ENCODE peak calls at places on chromosomes 16 and 17, in six cellular contexts. E is mesendoderm, I is neuronal stem cell, Q is IMR-90, C is H1, U is mesenchymal stem cell. G is an unnamed sample.

GRCh38 chr16:55051571-55051970 is 120.9 kb downstream of the IRX5 start:
- DNase-seq in I (no peak), Q (no peak), C (no peak), E (no peak), U (no peak), G (no peak)

GRCh38 chr17:54172096-54172495 is 349.4 kb downstream of the KIF2B start:
- DNase-seq in Q (no peak), I (no peak), U (no peak), C (no peak), E (no peak), G (no peak)

GRCh38 chr16:23949630-23950290 is 114.0 kb downstream of the PRKCB start:
- DNase-seq in I (no peak), C (no peak), E (no peak), Q (no peak), U (no peak), G (no peak)

GRCh38 chr16:62596101-62596500 is 559.9 kb upstream of the CDH8 start:
- DNase-seq in Q (no peak), E (no peak), C (no peak), U (no peak), I (no peak), G (no peak)

GRCh38 chr17:6713130-6713917 is at the start of gene SLC13A5:
- DNase-seq in I (peak), E (peak), U (peak), C (peak), Q (no peak), G (no peak)

GRCh38 chr16:82761236-82761635 is 134.5 kb downstream of the CDH13 start:
- DNase-seq in Q (peak), C (no peak), U (peak), E (no peak), I (no peak), G (no peak)

GRCh38 chr16:2450535-2450934 is 9.4 kb upstream of the TEDC2 start:
- DNase-seq in C (no peak), E (no peak), U (no peak), I (no peak), Q (no peak), G (peak)

GRCh38 chr16:1458336-1458976 is 14.1 kb upstream of the CCDC154 start:
- DNase-seq in U (no peak), C (no peak), Q (peak), I (no peak), E (no peak), G (no peak)

GRCh38 chr17:83098241-83099085 is 19.1 kb downstream of the METRNL start:
- DNase-seq in I (no peak), C (no peak), U (no peak), E (no peak), Q (no peak), G (no peak)
- H3K27ac ChIP-seq in I (peak), C (no peak), U (no peak), E (no peak), Q (no peak), G (no peak)

GRCh38 chr17:81868674-81869220 is 2.4 kb downstream of the ARHGDIA start:
- DNase-seq in Q (peak), C (no peak), E (peak), U (peak), I (no peak), G (peak)

GRCh38 chr17:81867952-81868673 is 3.0 kb downstream of the ARHGDIA start:
- DNase-seq in U (no peak), Q (no peak), C (no peak), E (no peak), I (no peak), G (no peak)

GRCh38 chr17:81865733-81866439 is 5.3 kb downstream of the ARHGDIA start:
- DNase-seq in Q (no peak), I (no peak), U (peak), E (no peak), C (no peak), G (no peak)

GRCh38 chr17:81866440-81867122 is 4.6 kb downstream of the ARHGDIA start:
- DNase-seq in E (no peak), U (peak), Q (no peak), C (no peak), I (no peak), G (no peak)

GRCh38 chr17:81867123-81867951 is 3.8 kb downstream of the ARHGDIA start:
- DNase-seq in U (peak), Q (peak), C (no peak), E (peak), I (no peak), G (no peak)
- H3K4me3 ChIP-seq in U (no peak), Q (no peak), C (no peak), E (no peak), I (no peak), G (no peak)

DNA sequence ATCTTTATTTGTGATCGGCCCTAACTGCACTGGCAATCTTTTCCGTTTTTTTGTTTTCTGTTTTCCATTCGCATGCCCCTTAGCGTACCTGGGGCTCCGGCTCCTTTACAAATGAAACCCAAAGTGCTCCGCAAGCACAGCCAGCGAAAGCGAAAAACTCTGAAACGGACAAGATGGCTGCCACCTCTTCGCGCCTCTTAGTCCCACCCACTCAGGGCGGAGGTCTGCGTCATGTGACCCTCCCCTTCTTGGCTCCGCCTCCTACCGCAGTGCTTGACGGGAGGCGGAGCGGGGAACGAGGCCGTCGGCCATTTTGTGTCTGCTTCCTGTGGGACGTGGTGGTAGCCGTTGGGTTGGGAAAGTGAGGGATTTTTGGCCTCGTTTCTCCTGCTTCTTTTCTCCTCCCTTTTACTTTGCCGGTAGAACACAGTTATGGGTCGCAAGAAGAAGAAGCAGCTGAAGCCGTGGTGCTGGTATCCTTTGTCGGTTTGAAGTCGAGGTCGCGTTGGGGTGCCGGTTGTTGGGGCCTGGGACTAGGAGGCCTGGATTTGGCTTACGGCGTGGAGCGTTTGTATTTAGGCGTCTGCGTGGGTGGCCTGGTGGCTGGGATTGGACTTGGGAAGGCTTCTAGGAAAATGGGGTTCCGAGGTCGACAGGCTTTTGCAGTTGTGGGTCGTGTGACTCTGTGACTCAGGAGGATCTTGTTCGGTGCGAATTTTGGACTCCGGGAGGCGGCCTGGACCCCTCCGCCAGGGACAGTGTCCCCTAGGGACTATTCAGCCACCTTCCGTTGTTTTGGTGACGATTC is at the start of gene ZNF207:
- DNase-seq in E (peak), C (peak), I (peak), U (peak), Q (peak), G (peak)
- H3K4ac ChIP-seq in E (peak), C (peak), I (peak), U (peak), Q (peak), G (peak)

DNA sequence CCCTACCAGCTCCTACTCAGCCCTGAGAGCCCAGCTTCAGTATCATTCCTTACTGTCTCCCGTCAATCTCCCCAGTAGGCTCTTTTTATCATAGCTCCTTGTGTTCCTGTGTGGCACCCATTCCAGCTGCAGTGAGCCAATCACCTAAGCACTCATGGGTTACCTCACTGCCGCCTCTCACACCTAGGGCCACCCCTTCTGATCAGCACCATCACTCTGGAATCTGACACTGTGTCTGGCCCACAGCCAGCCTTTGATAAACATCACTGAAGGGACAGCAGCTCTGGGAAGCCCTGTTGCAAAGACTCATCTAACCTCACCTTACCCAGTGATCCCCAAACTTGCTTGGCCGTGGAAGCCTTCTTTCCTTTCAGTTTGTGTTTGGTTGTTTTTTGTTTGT is 8.0 kb upstream of the DNAH17 start:
- DNase-seq in E (peak), U (no peak), Q (no peak), C (no peak), I (no peak), G (no peak)
- H3K27ac ChIP-seq in E (no peak), U (no peak), Q (no peak), C (no peak), I (no peak), G (no peak)

DNA sequence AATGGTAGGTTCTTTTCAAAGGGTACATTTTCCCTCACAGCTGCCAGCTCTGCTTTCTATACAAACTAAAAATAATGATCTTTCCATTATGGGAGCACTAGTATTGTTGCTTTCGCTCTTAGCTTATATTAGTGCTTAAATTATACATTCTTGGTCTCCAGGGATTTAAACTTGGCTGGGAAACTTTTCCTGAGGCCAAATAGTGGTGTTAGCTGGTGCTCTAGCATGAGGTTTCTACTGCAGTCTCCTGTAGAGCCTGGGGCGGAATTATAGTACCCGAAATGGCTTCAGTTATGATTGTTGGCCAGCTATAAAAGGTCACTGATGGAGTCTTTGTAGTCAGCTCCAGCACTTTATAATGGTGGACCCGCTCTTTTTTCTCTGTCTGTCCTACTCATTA is 74.8 kb upstream of the CDH11 start:
- DNase-seq in E (no peak), C (no peak), Q (no peak), U (no peak), I (no peak), G (no peak)
- H3K4me3 ChIP-seq in E (no peak), C (no peak), Q (no peak), U (no peak), I (no peak), G (no peak)

GRCh38 chr17:58005728-58006562 is 1.1 kb downstream of the SRSF1 start:
- DNase-seq in E (no peak), Q (no peak), U (no peak), C (no peak), I (no peak), G (no peak)

GRCh38 chr17:58005031-58005727 is 1.9 kb downstream of the SRSF1 start:
- DNase-seq in E (no peak), I (no peak), C (no peak), U (no peak), Q (peak), G (no peak)

GRCh38 chr17:58007781-58008706 is 998 bp upstream of the SRSF1 start:
- DNase-seq in C (no peak), E (no peak), Q (no peak), U (no peak), I (no peak), G (peak)

GRCh38 chr17:58006924-58007780 is at the start of gene SRSF1:
- DNase-seq in C (peak), Q (peak), I (peak), E (peak), U (peak), G (peak)

GRCh38 chr17:58006563-58006923 is 503 bp downstream of the SRSF1 start:
- DNase-seq in C (no peak), U (peak), Q (peak), I (no peak), E (peak), G (peak)
- H3K4ac ChIP-seq in C (peak), U (peak), Q (peak), I (peak), E (peak), G (peak)

GRCh38 chr17:44796731-44797130 is 33.4 kb downstream of the GJC1 start:
- DNase-seq in I (no peak), Q (no peak), U (no peak), C (no peak), E (no peak), G (no peak)

GRCh38 chr17:44793885-44794698 is 35.3 kb downstream of the ADAM11 start:
- DNase-seq in U (no peak), I (no peak), Q (no peak), E (no peak), C (no peak), G (no peak)

GRCh38 chr17:44795421-44795820 is 34.7 kb downstream of the GJC1 start:
- DNase-seq in C (no peak), U (no peak), I (no peak), E (no peak), Q (no peak), G (no peak)

GRCh38 chr17:44794699-44795413 is 35.2 kb downstream of the GJC1 start:
- DNase-seq in C (no peak), E (peak), U (peak), I (no peak), Q (peak), G (peak)

DNA sequence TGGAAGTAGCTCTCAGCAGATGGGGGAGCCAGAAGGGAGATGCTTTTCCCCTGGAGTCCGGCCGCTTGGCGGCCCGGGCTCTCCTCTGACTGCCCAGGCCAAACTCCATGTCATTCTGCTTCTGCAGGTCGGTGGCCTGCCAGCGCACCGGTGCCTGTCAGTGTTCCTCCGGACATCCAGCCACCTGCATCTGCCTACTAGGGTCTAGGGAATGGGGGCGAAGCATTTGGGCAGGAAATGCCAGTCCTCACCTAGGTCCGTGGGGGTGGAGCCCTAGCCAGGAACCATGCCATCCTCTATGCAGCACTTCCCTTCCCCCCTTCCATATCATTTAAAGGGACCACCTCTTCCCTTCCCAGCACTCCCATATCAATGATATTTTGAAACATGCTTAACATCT is 34.2 kb downstream of the GJC1 start:
- DNase-seq in Q (no peak), U (no peak), I (no peak), E (no peak), C (no peak), G (no peak)
- H3K27ac ChIP-seq in Q (peak), U (no peak), I (peak), E (no peak), C (no peak), G (no peak)

G was measured in trophoblast cell.